ENCODE peak calls at places on chromosomes 16 and 17, in five cellular contexts. O is mesenchymal stem cell, U is esophagus muscularis mucosa, L is PC-3, C is endothelial cell of umbilical vein. S is an unnamed sample. For H3K9me3, H3K4me1 and H3K36me3, the result is how much of the 10 kb centered on the place peaks cover.

GRCh38 chr16:81251871-81252270 is 13.4 kb downstream of the BCO1 start:
- DNase-seq in L (no peak), U (no peak), O (peak), C (no peak), S (peak)

GRCh38 chr16:4561565-4561964 is 5.4 kb downstream of the C16orf96 start:
- DNase-seq in U (no peak), C (no peak), L (no peak), O (no peak), S (no peak)

GRCh38 chr16:82891918-82892317 is 265.1 kb downstream of the CDH13 start:
- DNase-seq in L (no peak), O (no peak), U (no peak), C (no peak), S (no peak)

GRCh38 chr17:76381633-76382304 is 2.6 kb upstream of the SPHK1 start:
- DNase-seq in U (no peak), C (no peak), L (no peak), O (no peak), S (no peak)

GRCh38 chr16:71669926-71670536 is 44.0 kb downstream of the MARVELD3 start:
- DNase-seq in L (no peak), U (no peak), C (no peak), O (no peak), S (no peak)

GRCh38 chr17:48954300-48954755 is 9.7 kb upstream of the SNF8 start:
- DNase-seq in U (no peak), L (peak), O (peak), C (peak), S (peak)

GRCh38 chr17:81665205-81666091 is 957 bp downstream of the OXLD1 start:
- DNase-seq in L (peak), U (no peak), O (no peak), C (no peak), S (peak)

GRCh38 chr17:81561494-81561885 is 9.3 kb upstream of the FAAP100 start:
- DNase-seq in C (peak), O (peak), L (peak), U (no peak), S (no peak)

GRCh38 chr16:84360170-84360569 is 8.2 kb upstream of the ATP2C2 start:
- DNase-seq in C (no peak), U (no peak), O (no peak), L (peak), S (no peak)

GRCh38 chr17:7403043-7403901 is 625 bp downstream of the TMEM256 start:
- DNase-seq in C (no peak), O (no peak), L (no peak), U (peak), S (peak)

GRCh38 chr17:78072961-78073360 is 55.6 kb downstream of the TMC6 start:
- DNase-seq in O (no peak), C (no peak), L (no peak), U (no peak), S (no peak)

GRCh38 chr17:43660816-43661493 is 767 bp downstream of the MEOX1 start:
- DNase-seq in O (no peak), L (no peak), U (no peak), C (no peak), S (no peak)

GRCh38 chr16:77057161-77057736 is 133.7 kb upstream of the MON1B start:
- DNase-seq in C (no peak), O (no peak), L (no peak), U (no peak), S (no peak)

GRCh38 chr16:83738926-83739503 is 68.8 kb upstream of the HSBP1 start:
- DNase-seq in C (no peak), U (no peak), O (no peak), L (no peak), S (no peak)

GRCh38 chr16:54143934-54144333 is 142.7 kb downstream of the IRX3 start:
- DNase-seq in L (no peak), C (no peak), O (no peak), U (no peak), S (no peak)

GRCh38 chr17:57597531-57598453 is 147.3 kb downstream of the CCDC182 start:
- DNase-seq in C (peak), O (peak), L (peak), U (no peak), S (peak)

GRCh38 chr16:87196229-87196628 is 121.0 kb downstream of the C16orf95 start:
- DNase-seq in L (no peak), C (no peak), U (no peak), O (no peak), S (no peak)
- H3K9me3 ChIP-seq in L (under half), C (under half), U (under half), O (under half), S (under half)

DNA sequence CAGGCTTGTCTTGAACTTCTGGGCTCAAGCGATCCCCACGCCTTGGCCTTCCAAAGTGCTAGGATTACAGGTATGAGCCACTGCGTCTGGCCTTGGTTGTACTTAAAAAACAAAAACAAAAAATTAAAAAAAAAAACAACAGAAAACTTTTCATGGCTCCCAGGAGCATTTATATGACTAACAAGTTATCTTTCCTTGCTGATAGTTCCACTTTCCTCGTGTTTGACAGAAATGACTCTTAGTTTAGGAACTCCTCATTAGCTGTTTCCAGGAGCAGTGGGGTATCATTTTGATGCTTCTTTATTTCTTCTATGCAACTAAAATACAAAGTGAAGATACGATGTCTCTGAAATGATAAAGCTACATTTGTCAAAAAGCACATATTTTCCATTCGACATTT is 165.4 kb downstream of the PRKCA start:
- DNase-seq in U (no peak), L (no peak), O (peak), C (no peak), S (no peak)
- H3K4me1 ChIP-seq in U (half or more), L (half or more), O (under half), C (under half), S (under half)

GRCh38 chr16:15641753-15642556 is 999 bp downstream of the MARF1 start:
- DNase-seq in C (no peak), U (no peak), O (peak), L (no peak), S (no peak)

GRCh38 chr16:15635926-15636325 is 7.0 kb downstream of the MARF1 start:
- DNase-seq in C (no peak), O (no peak), L (no peak), U (no peak), S (no peak)

GRCh38 chr16:15636392-15636873 is 6.5 kb downstream of the MARF1 start:
- DNase-seq in C (peak), L (no peak), U (no peak), O (no peak), S (no peak)

GRCh38 chr16:15640966-15641365 is 2.0 kb downstream of the MARF1 start:
- DNase-seq in L (no peak), C (no peak), O (no peak), U (no peak), S (no peak)

DNA sequence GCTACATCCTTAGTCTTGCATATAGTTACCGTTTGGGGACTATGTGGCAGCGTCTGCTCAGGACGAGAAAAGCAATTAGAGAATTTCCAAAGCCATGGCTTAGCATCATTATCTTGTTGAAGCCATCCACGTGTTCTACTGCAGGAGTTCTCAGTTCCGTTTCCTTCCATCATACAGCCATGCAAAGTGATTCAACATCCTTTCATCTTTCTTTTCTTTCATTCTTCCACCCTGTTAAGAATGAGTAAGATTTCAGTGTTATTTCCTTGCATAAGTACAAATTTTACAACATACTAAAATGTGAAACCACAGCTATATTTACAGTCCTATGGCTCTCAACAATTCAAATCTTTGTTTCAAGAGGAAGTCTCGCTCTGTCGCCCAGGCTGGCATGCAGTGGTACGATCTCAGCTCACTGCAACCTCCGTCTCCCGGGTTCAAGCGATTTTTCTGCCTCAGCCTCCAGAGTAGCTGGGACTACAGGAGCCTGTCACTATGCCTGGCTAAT is 3.8 kb downstream of the MARF1 start:
- DNase-seq in C (no peak), L (no peak), U (no peak), O (no peak), S (no peak)
- H3K36me3 ChIP-seq in C (under half), L (under half), U (under half), O (half or more), S (under half)

GRCh38 chr16:26177438-26177837 is 485.7 kb downstream of the HS3ST4 start:
- DNase-seq in L (no peak), C (no peak), O (no peak), U (no peak), S (no peak)
- H3K9me3 ChIP-seq in L (under half), C (under half), O (under half), U (under half), S (under half)

GRCh38 chr16:48946687-48947370 is 334.8 kb downstream of the CBLN1 start:
- DNase-seq in L (no peak), C (no peak), O (peak), U (no peak), S (no peak)

GRCh38 chr16:48948911-48949310 is 332.7 kb downstream of the CBLN1 start:
- DNase-seq in C (no peak), U (no peak), O (no peak), L (no peak), S (no peak)

GRCh38 chr16:48947371-48947713 is 334.3 kb downstream of the CBLN1 start:
- DNase-seq in O (no peak), C (no peak), U (no peak), L (no peak), S (no peak)

GRCh38 chr16:48949636-48950035 is 332.0 kb downstream of the CBLN1 start:
- DNase-seq in C (no peak), U (no peak), L (peak), O (peak), S (no peak)

DNA sequence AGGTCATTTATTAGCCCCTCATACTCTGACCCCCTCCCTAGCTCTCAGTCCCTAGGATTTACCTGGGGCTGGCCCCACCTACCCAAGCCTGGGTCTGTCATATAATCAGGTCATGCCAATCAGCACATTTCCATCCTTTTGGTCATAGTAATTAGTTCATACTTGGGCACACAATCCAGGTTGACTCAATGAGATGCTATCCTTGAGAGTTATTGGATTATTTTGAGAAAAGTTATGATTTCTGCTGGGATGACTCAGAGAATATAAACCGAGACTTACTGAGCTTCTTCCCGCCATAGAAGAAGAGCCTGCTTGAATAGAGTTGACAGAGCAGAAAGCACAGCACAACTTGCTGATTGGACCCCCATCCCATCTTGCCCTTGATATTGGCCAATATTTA is 331.5 kb downstream of the CBLN1 start:
- DNase-seq in O (no peak), L (peak), C (no peak), U (no peak), S (no peak)
- H3K4me1 ChIP-seq in O (under half), L (under half), C (under half), U (under half), S (under half)

GRCh38 chr17:30279156-30279555 is 12.6 kb downstream of the BLMH start:
- DNase-seq in O (no peak), L (no peak), U (no peak), C (no peak), S (no peak)

GRCh38 chr17:30273373-30273772 is 18.4 kb downstream of the BLMH start:
- DNase-seq in U (no peak), L (no peak), O (no peak), C (no peak), S (no peak)

GRCh38 chr17:30275911-30276310 is 15.8 kb downstream of the BLMH start:
- DNase-seq in O (no peak), U (no peak), C (no peak), L (no peak), S (no peak)

GRCh38 chr17:30274887-30275286 is 16.9 kb downstream of the BLMH start:
- DNase-seq in O (no peak), U (no peak), C (no peak), L (no peak), S (no peak)

GRCh38 chr17:30278032-30278431 is 13.7 kb downstream of the BLMH start:
- DNase-seq in O (peak), L (peak), U (no peak), C (peak), S (peak)
- H3K36me3 ChIP-seq in O (half or more), L (under half), U (under half), C (under half), S (under half)

GRCh38 chr17:5181509-5182305 is 10.0 kb downstream of the ZNF594 start:
- DNase-seq in O (no peak), L (no peak), U (no peak), C (no peak), S (no peak)

GRCh38 chr17:5179003-5179402 is 12.7 kb downstream of the ZNF594 start:
- DNase-seq in C (no peak), O (no peak), L (no peak), U (no peak), S (no peak)

GRCh38 chr17:5182597-5183409 is 8.9 kb downstream of the ZNF594 start:
- DNase-seq in O (no peak), C (no peak), U (no peak), L (no peak), S (no peak)

GRCh38 chr17:5183410-5183793 is 8.3 kb downstream of the ZNF594 start:
- DNase-seq in U (no peak), L (no peak), O (no peak), C (no peak), S (no peak)

DNA sequence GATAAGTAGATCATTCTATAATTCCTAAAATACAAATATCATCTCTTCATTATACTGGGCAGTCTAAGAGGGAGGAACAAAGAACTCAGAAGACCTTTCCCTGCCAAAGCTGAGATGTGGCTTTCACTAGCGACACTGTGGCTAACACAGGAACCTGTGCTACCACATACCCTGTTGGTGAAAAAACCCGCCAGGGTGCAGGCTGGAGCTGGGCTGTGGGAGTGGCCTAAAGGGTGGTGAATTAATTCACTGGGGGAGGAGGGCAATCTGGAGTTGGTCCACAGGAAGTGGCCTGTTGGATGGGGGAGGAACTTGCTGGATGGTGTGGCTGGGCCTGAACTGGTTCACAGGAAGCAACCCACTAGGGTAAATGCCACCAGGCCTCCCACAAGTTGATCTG is 7.4 kb downstream of the ZNF594 start:
- DNase-seq in O (no peak), L (no peak), C (no peak), U (no peak), S (no peak)
- H3K9me3 ChIP-seq in O (half or more), L (under half), C (under half), U (half or more), S (under half)

GRCh38 chr17:916315-916714 is 63.3 kb downstream of the NXN start:
- DNase-seq in U (no peak), O (no peak), L (no peak), C (no peak), S (no peak)

GRCh38 chr17:909642-910323 is 69.8 kb downstream of the NXN start:
- DNase-seq in O (peak), L (no peak), U (no peak), C (no peak), S (no peak)

GRCh38 chr17:915416-916201 is 64.0 kb downstream of the NXN start:
- DNase-seq in U (no peak), O (no peak), C (peak), L (no peak), S (no peak)

GRCh38 chr17:910503-911194 is 68.9 kb downstream of the NXN start:
- DNase-seq in O (no peak), L (no peak), U (no peak), C (no peak), S (no peak)

DNA sequence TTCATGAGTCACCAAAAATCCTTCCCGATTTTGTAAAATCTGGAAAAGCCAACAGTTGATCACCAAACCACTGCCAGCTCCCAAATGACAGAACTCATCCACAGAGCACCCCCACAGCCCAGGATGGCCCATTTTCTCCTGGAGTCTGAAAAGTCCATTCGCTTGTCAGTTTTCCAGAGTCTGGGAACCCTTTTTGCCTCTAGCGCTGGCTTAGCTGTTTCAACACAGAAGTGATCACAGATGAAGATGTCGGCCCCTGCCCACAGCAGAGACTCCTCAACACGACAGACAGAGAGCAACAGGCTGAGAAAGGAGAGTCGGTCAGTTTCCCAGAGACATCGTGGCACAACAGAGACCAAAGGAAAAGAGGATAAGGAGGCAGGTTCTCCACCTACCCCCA is 66.4 kb downstream of the NXN start:
- DNase-seq in U (no peak), L (no peak), O (no peak), C (no peak), S (no peak)
- H3K4me1 ChIP-seq in U (under half), L (under half), O (under half), C (under half), S (under half)

GRCh38 chr16:68284847-68285246 is 20.5 kb downstream of the SLC7A6 start:
- DNase-seq in C (peak), U (no peak), L (no peak), O (no peak), S (no peak)
- H3K36me3 ChIP-seq in C (under half), U (under half), L (under half), O (under half), S (under half)